ENCODE peak calls at places on chromosome 10, in six cellular contexts. One of them, this sample, is unnamed.

GRCh38 chr10:132700168-132701098 is 85.5 kb downstream of the NKX6-2 start:
- DNase-seq in PC-3: no peak
- DNase-seq in neural progenitor cell: no peak
- DNase-seq in keratinocyte: no peak
- DNase-seq in HCT116: no peak
- DNase-seq in hepatocyte: no peak
- DNase-seq in this sample: peak; percentile 98

GRCh38 chr10:98919899-98920298 is 315.8 kb downstream of the HPSE2 start:
- DNase-seq in PC-3: no peak
- DNase-seq in neural progenitor cell: no peak
- DNase-seq in keratinocyte: no peak
- DNase-seq in HCT116: no peak
- DNase-seq in hepatocyte: no peak
- DNase-seq in this sample: no peak

GRCh38 chr10:119395287-119396007 is 147.1 kb downstream of the RGS10 start:
- DNase-seq in PC-3: no peak
- DNase-seq in neural progenitor cell: no peak
- DNase-seq in keratinocyte: no peak
- DNase-seq in HCT116: no peak
- DNase-seq in hepatocyte: no peak
- DNase-seq in this sample: peak; percentile 88

GRCh38 chr10:129853236-129853946 is 110.7 kb downstream of the EBF3 start:
- DNase-seq in PC-3: peak; percentile 19
- DNase-seq in neural progenitor cell: no peak
- DNase-seq in keratinocyte: no peak
- DNase-seq in HCT116: no peak
- DNase-seq in hepatocyte: peak; percentile 64
- DNase-seq in this sample: no peak

GRCh38 chr10:541750-542371 is 147.6 kb downstream of the DIP2C start:
- DNase-seq in PC-3: no peak
- DNase-seq in neural progenitor cell: no peak
- DNase-seq in keratinocyte: no peak
- DNase-seq in HCT116: no peak
- DNase-seq in hepatocyte: no peak
- DNase-seq in this sample: no peak

GRCh38 chr10:32077896-32078295 is 21.7 kb upstream of the KIF5B start:
- DNase-seq in PC-3: peak; percentile 72
- DNase-seq in neural progenitor cell: no peak
- DNase-seq in keratinocyte: no peak
- DNase-seq in HCT116: no peak
- DNase-seq in hepatocyte: peak; percentile 49
- DNase-seq in this sample: peak; percentile 69

GRCh38 chr10:124322191-124322980 is 96.3 kb downstream of the OAT start:
- DNase-seq in PC-3: no peak
- DNase-seq in neural progenitor cell: no peak
- DNase-seq in keratinocyte: no peak
- DNase-seq in HCT116: no peak
- DNase-seq in hepatocyte: no peak
- DNase-seq in this sample: peak; percentile 35

GRCh38 chr10:116274141-116274861 is 1.3 kb upstream of the GFRA1 start:
- DNase-seq in PC-3: no peak
- DNase-seq in neural progenitor cell: peak; percentile 65
- DNase-seq in keratinocyte: no peak
- DNase-seq in HCT116: no peak
- DNase-seq in hepatocyte: peak; percentile 31
- DNase-seq in this sample: peak; percentile 93

GRCh38 chr10:68826764-68827591 is at the start of gene STOX1:
- DNase-seq in PC-3: peak; percentile 69
- DNase-seq in neural progenitor cell: peak; percentile 91
- DNase-seq in keratinocyte: no peak
- DNase-seq in HCT116: peak; percentile 44
- DNase-seq in hepatocyte: peak; percentile 88
- DNase-seq in this sample: peak; percentile 93

GRCh38 chr10:79425074-79425532 is 20.3 kb downstream of the ZCCHC24 start:
- DNase-seq in PC-3: no peak
- DNase-seq in neural progenitor cell: no peak
- DNase-seq in keratinocyte: no peak
- DNase-seq in HCT116: no peak
- DNase-seq in hepatocyte: no peak
- DNase-seq in this sample: no peak

GRCh38 chr10:43186150-43186549 is 47.9 kb downstream of the CSGALNACT2 start:
- DNase-seq in PC-3: no peak
- DNase-seq in neural progenitor cell: no peak
- DNase-seq in keratinocyte: no peak
- DNase-seq in HCT116: no peak
- DNase-seq in hepatocyte: no peak
- DNase-seq in this sample: no peak

GRCh38 chr10:35184527-35185171 is 58.0 kb downstream of the CREM start:
- DNase-seq in PC-3: no peak
- DNase-seq in neural progenitor cell: no peak
- DNase-seq in keratinocyte: no peak
- DNase-seq in HCT116: no peak
- DNase-seq in hepatocyte: no peak
- DNase-seq in this sample: peak; percentile 9

GRCh38 chr10:35194906-35195305 is 68.3 kb downstream of the CREM start:
- DNase-seq in PC-3: peak; percentile 37
- DNase-seq in neural progenitor cell: no peak
- DNase-seq in keratinocyte: no peak
- DNase-seq in HCT116: peak; percentile 18
- DNase-seq in hepatocyte: peak; percentile 38
- DNase-seq in this sample: no peak

GRCh38 chr10:114631678-114632417 is 26.2 kb downstream of the ABLIM1 start:
- DNase-seq in PC-3: no peak
- DNase-seq in neural progenitor cell: peak; percentile 82
- DNase-seq in keratinocyte: no peak
- DNase-seq in HCT116: no peak
- DNase-seq in hepatocyte: peak; percentile 85
- DNase-seq in this sample: no peak

GRCh38 chr10:80964179-80964578 is 426.5 kb downstream of the SH2D4B start:
- DNase-seq in PC-3: no peak
- DNase-seq in neural progenitor cell: no peak
- DNase-seq in keratinocyte: no peak
- DNase-seq in HCT116: no peak
- DNase-seq in hepatocyte: no peak
- DNase-seq in this sample: no peak

GRCh38 chr10:76779163-76779820 is 858.3 kb downstream of the KCNMA1 start:
- DNase-seq in PC-3: peak; percentile 64
- DNase-seq in neural progenitor cell: peak; percentile 68
- DNase-seq in keratinocyte: no peak
- DNase-seq in HCT116: no peak
- DNase-seq in hepatocyte: peak; percentile 40
- DNase-seq in this sample: peak; percentile 87

GRCh38 chr10:4825868-4826787 is at the start of gene AKR1E2:
- DNase-seq in PC-3: no peak
- DNase-seq in neural progenitor cell: peak; percentile 91
- DNase-seq in keratinocyte: no peak
- DNase-seq in HCT116: peak; percentile 83
- DNase-seq in hepatocyte: peak; percentile 91
- DNase-seq in this sample: peak; percentile 98

DNA sequence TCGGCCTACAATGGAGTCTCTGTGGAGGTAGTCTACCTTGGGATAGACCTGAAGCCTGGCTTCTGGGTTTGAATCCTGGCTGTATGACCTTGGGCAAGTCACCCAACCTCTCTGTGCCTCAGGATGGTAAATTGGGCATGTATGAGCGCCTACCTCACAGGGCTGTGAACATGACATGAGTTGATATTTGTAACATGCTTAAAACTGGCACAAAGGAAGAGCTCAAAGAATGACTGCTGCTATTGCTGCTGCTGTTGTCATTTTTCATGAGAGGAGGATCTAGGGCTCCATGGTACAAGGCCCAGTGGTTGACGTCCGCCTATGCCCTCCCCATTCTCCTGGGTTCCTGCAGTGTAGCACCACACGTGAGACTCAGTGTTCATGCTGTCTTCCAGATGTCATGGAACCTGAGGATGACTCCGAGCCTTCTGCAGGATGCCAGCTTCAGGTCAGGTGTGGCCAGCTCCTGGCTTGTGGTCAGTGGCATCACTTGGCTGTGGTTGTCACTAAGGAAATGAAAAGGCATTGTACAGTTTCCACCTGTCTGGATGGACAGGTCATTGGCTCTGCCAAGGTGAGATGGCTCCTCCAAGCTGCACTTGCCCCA is 95.0 kb downstream of the WDFY4 start:
- DNase-seq in PC-3: no peak
- DNase-seq in neural progenitor cell: no peak
- DNase-seq in keratinocyte: no peak
- DNase-seq in HCT116: no peak
- DNase-seq in hepatocyte: no peak
- DNase-seq in this sample: no peak
- H4K20me1 ChIP-seq in PC-3: no peaks in the 10 kb centered on the region
- H4K20me1 ChIP-seq in neural progenitor cell: no peaks in the 10 kb centered on the region
- H4K20me1 ChIP-seq in keratinocyte: no peaks in the 10 kb centered on the region
- H4K20me1 ChIP-seq in HCT116: no peaks in the 10 kb centered on the region
- H4K20me1 ChIP-seq in hepatocyte: no peaks in the 10 kb centered on the region
- H4K20me1 ChIP-seq in this sample: no peaks in the 10 kb centered on the region

GRCh38 chr10:108250954-108251620 is 1086.6 kb upstream of the SORCS1 start:
- DNase-seq in PC-3: peak; percentile 74
- DNase-seq in neural progenitor cell: no peak
- DNase-seq in keratinocyte: no peak
- DNase-seq in HCT116: no peak
- DNase-seq in hepatocyte: no peak
- DNase-seq in this sample: no peak

GRCh38 chr10:108254089-108254488 is 1089.6 kb upstream of the SORCS1 start:
- DNase-seq in PC-3: no peak
- DNase-seq in neural progenitor cell: no peak
- DNase-seq in keratinocyte: no peak
- DNase-seq in HCT116: no peak
- DNase-seq in hepatocyte: no peak
- DNase-seq in this sample: no peak

GRCh38 chr10:108244443-108245228 is 1080.1 kb upstream of the SORCS1 start:
- DNase-seq in PC-3: no peak
- DNase-seq in neural progenitor cell: no peak
- DNase-seq in keratinocyte: no peak
- DNase-seq in HCT116: no peak
- DNase-seq in hepatocyte: no peak
- DNase-seq in this sample: no peak

DNA sequence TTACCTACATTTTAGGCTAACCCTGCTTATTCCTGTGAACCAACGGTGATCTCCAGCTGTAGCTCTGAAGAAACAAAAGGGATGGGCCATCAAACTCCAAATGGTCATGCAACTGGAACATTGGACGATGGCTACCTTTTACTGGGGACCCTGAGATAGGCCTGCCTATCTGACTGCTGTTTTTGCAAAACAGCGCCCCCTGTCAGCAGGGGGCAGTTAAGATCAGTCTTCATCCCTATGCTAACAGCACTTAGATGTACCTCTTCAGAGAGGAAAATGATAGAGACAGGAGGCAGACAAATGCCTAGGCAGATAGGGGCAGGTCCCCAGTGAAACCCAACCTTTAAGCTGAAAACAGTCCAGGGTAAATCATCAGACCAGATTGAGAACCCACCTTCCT is 1085.4 kb upstream of the SORCS1 start:
- DNase-seq in PC-3: no peak
- DNase-seq in neural progenitor cell: no peak
- DNase-seq in keratinocyte: no peak
- DNase-seq in HCT116: no peak
- DNase-seq in hepatocyte: no peak
- DNase-seq in this sample: no peak
- H4K20me1 ChIP-seq in PC-3: no peaks in the 10 kb centered on the region
- H4K20me1 ChIP-seq in neural progenitor cell: no peaks in the 10 kb centered on the region
- H4K20me1 ChIP-seq in keratinocyte: no peaks in the 10 kb centered on the region
- H4K20me1 ChIP-seq in HCT116: no peaks in the 10 kb centered on the region
- H4K20me1 ChIP-seq in hepatocyte: no peaks in the 10 kb centered on the region
- H4K20me1 ChIP-seq in this sample: no peaks in the 10 kb centered on the region

GRCh38 chr10:113297226-113297625 is 255.6 kb upstream of the HABP2 start:
- DNase-seq in PC-3: peak; percentile 64
- DNase-seq in neural progenitor cell: no peak
- DNase-seq in keratinocyte: no peak
- DNase-seq in HCT116: no peak
- DNase-seq in hepatocyte: no peak
- DNase-seq in this sample: peak; percentile 41

GRCh38 chr10:113292086-113292485 is 260.8 kb upstream of the HABP2 start:
- DNase-seq in PC-3: no peak
- DNase-seq in neural progenitor cell: no peak
- DNase-seq in keratinocyte: no peak
- DNase-seq in HCT116: no peak
- DNase-seq in hepatocyte: no peak
- DNase-seq in this sample: no peak

GRCh38 chr10:113292743-113293142 is 260.1 kb upstream of the HABP2 start:
- DNase-seq in PC-3: no peak
- DNase-seq in neural progenitor cell: no peak
- DNase-seq in keratinocyte: no peak
- DNase-seq in HCT116: no peak
- DNase-seq in hepatocyte: no peak
- DNase-seq in this sample: no peak

GRCh38 chr10:113293167-113293566 is 259.7 kb upstream of the HABP2 start:
- DNase-seq in PC-3: no peak
- DNase-seq in neural progenitor cell: no peak
- DNase-seq in keratinocyte: no peak
- DNase-seq in HCT116: no peak
- DNase-seq in hepatocyte: no peak
- DNase-seq in this sample: no peak

DNA sequence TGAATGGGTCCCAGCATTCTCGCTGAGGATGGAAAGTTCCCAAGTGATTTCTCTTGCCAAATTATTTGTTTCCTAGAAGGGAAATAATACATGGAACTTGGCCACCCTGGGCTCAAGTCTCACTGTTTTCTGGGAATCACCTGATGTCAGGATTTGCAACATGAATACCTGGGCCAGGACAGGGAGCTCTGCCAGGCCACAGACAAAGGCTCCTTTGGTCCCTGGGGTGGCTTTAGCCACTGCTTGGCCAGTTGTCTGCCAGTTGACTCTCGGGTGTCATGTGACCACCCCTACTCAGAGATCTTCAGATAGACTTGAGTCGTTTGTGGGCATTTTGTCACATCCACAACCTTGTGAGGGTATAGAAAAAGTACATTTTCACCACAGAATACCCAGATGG is 258.0 kb upstream of the HABP2 start:
- DNase-seq in PC-3: no peak
- DNase-seq in neural progenitor cell: no peak
- DNase-seq in keratinocyte: no peak
- DNase-seq in HCT116: no peak
- DNase-seq in hepatocyte: no peak
- DNase-seq in this sample: no peak
- H4K20me1 ChIP-seq in PC-3: no peaks in the 10 kb centered on the region
- H4K20me1 ChIP-seq in neural progenitor cell: no peaks in the 10 kb centered on the region
- H4K20me1 ChIP-seq in keratinocyte: no peaks in the 10 kb centered on the region
- H4K20me1 ChIP-seq in HCT116: no peaks in the 10 kb centered on the region
- H4K20me1 ChIP-seq in hepatocyte: no peaks in the 10 kb centered on the region
- H4K20me1 ChIP-seq in this sample: no peaks in the 10 kb centered on the region

DNA sequence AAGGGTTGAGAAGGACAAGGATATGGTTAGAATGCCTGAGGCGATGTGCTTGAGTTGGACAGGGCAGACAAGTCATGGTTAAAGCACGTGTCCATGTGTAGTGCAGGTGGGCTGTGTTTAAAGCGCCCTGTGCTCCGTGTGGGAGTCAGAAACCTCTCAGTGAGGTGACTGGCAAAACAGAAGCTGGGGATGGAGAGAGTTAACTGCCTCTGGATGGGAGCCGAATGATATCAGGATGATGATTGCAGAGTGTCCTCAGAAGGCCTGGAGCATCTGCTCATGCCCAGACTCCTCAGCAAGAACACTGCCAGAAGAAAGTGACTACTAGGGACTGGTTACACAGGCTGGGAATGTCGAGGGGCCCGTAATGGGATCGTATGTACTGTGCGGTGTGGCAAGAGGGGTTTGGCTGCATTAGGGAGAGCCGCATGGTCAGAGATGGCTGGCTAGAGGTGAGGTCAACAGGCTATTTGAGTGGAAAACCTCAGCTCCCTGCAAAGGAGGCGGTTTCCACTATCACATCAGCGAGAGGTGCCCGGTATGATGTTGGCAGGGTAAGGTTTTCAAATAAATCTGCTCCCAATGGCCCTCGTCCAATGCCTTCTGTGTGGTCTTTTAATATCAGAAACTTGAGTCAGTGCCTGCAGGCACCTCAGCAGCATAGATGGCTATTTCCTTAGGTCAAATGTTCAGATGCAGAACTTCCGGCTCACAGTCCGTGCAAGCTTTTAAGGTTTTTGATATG is 26.1 kb upstream of the MRC1 start:
- DNase-seq in PC-3: peak; percentile 74
- DNase-seq in neural progenitor cell: no peak
- DNase-seq in keratinocyte: peak; percentile 80
- DNase-seq in HCT116: no peak
- DNase-seq in hepatocyte: no peak
- DNase-seq in this sample: peak; percentile 70
- H4K20me1 ChIP-seq in PC-3: no peaks in the 10 kb centered on the region
- H4K20me1 ChIP-seq in neural progenitor cell: no peaks in the 10 kb centered on the region
- H4K20me1 ChIP-seq in keratinocyte: no peaks in the 10 kb centered on the region
- H4K20me1 ChIP-seq in HCT116: no peaks in the 10 kb centered on the region
- H4K20me1 ChIP-seq in hepatocyte: no peaks in the 10 kb centered on the region
- H4K20me1 ChIP-seq in this sample: no peaks in the 10 kb centered on the region

This sample was measured in osteoblast.